ENCODE peak calls at places on chromosomes 5 and 9, in seven cellular contexts. G is glutamatergic neuron, Z is RWPE1, P is GM10248, W is mucosa of descending colon, I is A549, Y is cardiac fibroblast. D is an unnamed sample.
A peak's percentile ranks its signal among the peaks of the same experiment; 100 is the strongest.

GRCh38 chr5:167442922-167443321 is 848.5 kb upstream of the WWC1 start:
- DNase-seq in G (no peak), Z (no peak), P (no peak), W (no peak), I (no peak), Y (no peak), D (no peak)

GRCh38 chr9:110729628-110730027 is 61.0 kb downstream of the MUSK start:
- DNase-seq in G (no peak), Z (no peak), P (no peak), W (no peak), I (no peak), Y (no peak), D (no peak)

GRCh38 chr9:104923289-104923688 is 4.7 kb downstream of the ABCA1 start:
- DNase-seq in G (no peak), Z (no peak), P (no peak), W (no peak), I (no peak), Y (peak; percentile 88), D (no peak)

GRCh38 chr5:32325067-32325466 is 12.3 kb upstream of the MTMR12 start:
- DNase-seq in G (peak; percentile 54), Z (peak; percentile 11), P (peak; percentile 49), W (no peak), I (no peak), Y (peak; percentile 22), D (no peak)

GRCh38 chr5:171221931-171222330 is 87.1 kb upstream of the TLX3 start:
- DNase-seq in G (no peak), Z (no peak), P (no peak), W (no peak), I (no peak), Y (no peak), D (no peak)

GRCh38 chr5:33313150-33313549 is 127.6 kb upstream of the TARS1 start:
- DNase-seq in G (no peak), Z (peak; percentile 81), P (no peak), W (no peak), I (peak; percentile 6), Y (peak; percentile 100), D (no peak)

GRCh38 chr5:23466401-23466886 is 41.0 kb upstream of the PRDM9 start:
- DNase-seq in G (no peak), Z (peak; percentile 83), P (no peak), W (no peak), I (peak; percentile 1), Y (peak; percentile 69), D (no peak)

GRCh38 chr5:55052383-55052931 is 28.4 kb downstream of the GZMK start:
- DNase-seq in G (no peak), Z (peak; percentile 67), P (no peak), W (no peak), I (no peak), Y (peak; percentile 67), D (no peak)

GRCh38 chr9:28758346-28758745 is 1185.1 kb upstream of the C9orf72 start:
- DNase-seq in G (no peak), Z (no peak), P (no peak), W (no peak), I (no peak), Y (peak; percentile 61), D (no peak)

GRCh38 chr5:143671644-143672569 is 140.1 kb upstream of the HMHB1 start:
- DNase-seq in G (no peak), Z (no peak), P (no peak), W (no peak), I (no peak), Y (no peak), D (no peak)

GRCh38 chr5:130616161-130616560 is 548.9 kb downstream of the HINT1 start:
- DNase-seq in G (no peak), Z (no peak), P (no peak), W (no peak), I (no peak), Y (peak; percentile 9), D (no peak)

GRCh38 chr9:115211413-115212204 is 93.7 kb upstream of the TNC start:
- DNase-seq in G (no peak), Z (no peak), P (no peak), W (no peak), I (no peak), Y (no peak), D (no peak)

GRCh38 chr9:127723450-127723849 is 7.6 kb downstream of the TTC16 start:
- DNase-seq in G (no peak), Z (no peak), P (no peak), W (no peak), I (no peak), Y (peak; percentile 41), D (no peak)

GRCh38 chr5:175747539-175748060 is 89.7 kb downstream of the HRH2 start:
- DNase-seq in G (no peak), Z (no peak), P (no peak), W (no peak), I (no peak), Y (no peak), D (no peak)

GRCh38 chr9:116352958-116353357 is 199.4 kb downstream of the PAPPA start:
- DNase-seq in G (no peak), Z (no peak), P (no peak), W (no peak), I (no peak), Y (no peak), D (no peak)

GRCh38 chr5:109611505-109611904 is 78.2 kb upstream of the MAN2A1 start:
- DNase-seq in G (peak; percentile 62), Z (no peak), P (no peak), W (no peak), I (no peak), Y (no peak), D (no peak)

GRCh38 chr5:171577940-171578856 is 158.8 kb downstream of the FGF18 start:
- DNase-seq in G (no peak), Z (no peak), P (no peak), W (no peak), I (no peak), Y (no peak), D (no peak)

GRCh38 chr5:35183243-35183955 is 46.9 kb downstream of the PRLR start:
- DNase-seq in G (peak; percentile 55), Z (peak; percentile 30), P (peak; percentile 35), W (no peak), I (peak; percentile 6), Y (peak; percentile 79), D (peak; percentile 62)

GRCh38 chr5:61308699-61309098 is 23.4 kb upstream of the ZSWIM6 start:
- DNase-seq in G (no peak), Z (no peak), P (no peak), W (no peak), I (no peak), Y (peak; percentile 21), D (no peak)

GRCh38 chr5:65261499-65261898 is 220.2 kb downstream of the ADAMTS6 start:
- DNase-seq in G (no peak), Z (no peak), P (no peak), W (no peak), I (no peak), Y (peak; percentile 53), D (no peak)

GRCh38 chr9:89806371-89807100 is 201.7 kb downstream of the GADD45G start:
- DNase-seq in G (no peak), Z (peak; percentile 15), P (no peak), W (no peak), I (no peak), Y (peak; percentile 6), D (no peak)

GRCh38 chr5:156623381-156624040 is 226.6 kb upstream of the PPP1R2B start:
- DNase-seq in G (no peak), Z (no peak), P (no peak), W (no peak), I (no peak), Y (no peak), D (no peak)

GRCh38 chr9:21833090-21833801 is 30.8 kb downstream of the MTAP start:
- DNase-seq in G (no peak), Z (peak; percentile 83), P (peak; percentile 18), W (no peak), I (no peak), Y (no peak), D (no peak)

GRCh38 chr5:73447234-73448071 is 1.1 kb downstream of the FOXD1 start:
- DNase-seq in G (peak; percentile 67), Z (no peak), P (no peak), W (peak; percentile 59), I (no peak), Y (peak; percentile 68), D (peak; percentile 63)

GRCh38 chr5:93579561-93580386 is 1.2 kb downstream of the NR2F1-AS1 start:
- DNase-seq in G (peak; percentile 63), Z (peak; percentile 34), P (peak; percentile 31), W (no peak), I (no peak), Y (peak; percentile 60), D (no peak)

GRCh38 chr5:131545856-131546255 is 89.2 kb downstream of the RAPGEF6 start:
- DNase-seq in G (no peak), Z (peak; percentile 28), P (no peak), W (no peak), I (no peak), Y (peak; percentile 67), D (no peak)

GRCh38 chr5:90488791-90489190 is 14.1 kb downstream of the POLR3G start:
- DNase-seq in G (no peak), Z (no peak), P (no peak), W (no peak), I (no peak), Y (peak; percentile 68), D (no peak)

GRCh38 chr9:114138537-114138936 is 16.8 kb upstream of the COL27A1 start:
- DNase-seq in G (no peak), Z (no peak), P (no peak), W (no peak), I (no peak), Y (no peak), D (no peak)
- TF ChIP-seq CTCF in G (no peak), Z (no peak), P (no peak), W (no peak), I (no peak), Y (no peak), D (no peak)

GRCh38 chr5:56530031-56530430 is 285.3 kb upstream of the MAP3K1 start:
- DNase-seq in G (no peak), Z (no peak), P (no peak), W (no peak), I (no peak), Y (no peak), D (no peak)
- TF ChIP-seq CTCF in G (no peak), Z (no peak), P (no peak), W (no peak), I (no peak), Y (no peak), D (no peak)

DNA sequence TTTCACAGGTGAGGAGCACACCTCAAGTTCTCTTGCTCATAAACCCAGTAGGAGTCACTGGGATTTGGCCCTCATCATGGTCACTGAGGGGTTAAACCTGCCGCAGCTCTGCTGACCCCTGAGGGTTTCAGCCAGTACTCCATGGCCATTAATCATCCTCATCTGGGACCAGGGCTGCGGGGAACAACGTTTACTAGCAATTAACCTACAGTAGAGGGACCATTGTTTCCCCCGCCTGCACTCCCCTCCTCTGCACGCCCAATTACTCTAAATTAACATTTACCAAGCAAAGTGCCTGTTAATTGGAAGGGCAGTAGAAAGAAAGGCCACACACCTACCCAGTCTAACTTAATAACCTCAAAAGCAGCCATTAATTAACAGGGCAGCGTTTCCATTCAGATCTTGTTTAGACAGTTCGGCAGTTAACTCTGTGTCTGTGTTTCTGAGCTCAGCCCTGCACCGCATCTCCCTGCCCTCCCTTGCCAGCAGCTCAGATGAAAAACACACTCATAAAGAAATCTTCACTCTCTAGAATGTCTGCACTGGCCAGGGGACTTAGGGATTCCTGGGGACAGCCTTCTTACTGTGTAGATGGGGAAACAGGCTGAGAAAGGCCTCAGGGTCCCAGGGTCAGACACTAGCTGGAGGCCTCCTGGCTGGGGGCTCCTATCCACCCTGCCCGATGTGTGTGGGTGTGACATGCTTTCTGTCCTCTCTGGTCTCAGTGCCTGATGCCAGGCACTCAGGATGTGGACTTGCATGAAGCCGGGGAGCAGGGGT is 51.6 kb downstream of the ALG2 start:
- DNase-seq in G (peak; percentile 73), Z (no peak), P (no peak), W (no peak), I (no peak), Y (no peak), D (no peak)
- TF ChIP-seq CTCF in G (peak; percentile 51), Z (no peak), P (no peak), W (no peak), I (no peak), Y (peak; percentile 16), D (no peak)

GRCh38 chr5:122999947-123000563 is 36.5 kb downstream of the PPIC start:
- DNase-seq in G (peak; percentile 80), Z (peak; percentile 32), P (peak; percentile 76), W (no peak), I (peak; percentile 39), Y (peak; percentile 63), D (peak; percentile 62)
- TF ChIP-seq CTCF in G (peak; percentile 65), Z (no peak), P (peak; percentile 60), W (no peak), I (peak; percentile 59), Y (peak; percentile 60), D (peak; percentile 45)

D was measured in activated CD8-positive, alpha-beta T cell treated with anti-CD3 and anti-CD28 coated beads for 36 hours.